ENCODE peak calls at places on chromosomes 16 and 17, in six cellular contexts. C is anterior cingulate cortex; D is HEK293T; U is ovary; O is effector memory CD8-positive, alpha-beta T cell; J is tibial nerve. S is an unnamed sample.

GRCh38 chr17:16872836-16873653 is 98.9 kb downstream of the TNFRSF13B start:
- DNase-seq in C (no peak), D (peak; percentile 77), U (no peak), O (peak; percentile 10), J (no peak), S (peak; percentile 25)

GRCh38 chr17:27530791-27531391 is 74.6 kb downstream of the KSR1 start:
- DNase-seq in C (no peak), D (no peak), U (no peak), O (no peak), J (no peak), S (no peak)

GRCh38 chr16:66028505-66029216 is 337.8 kb upstream of the CDH5 start:
- DNase-seq in C (no peak), D (no peak), U (no peak), O (no peak), J (peak; percentile 45), S (no peak)

GRCh38 chr17:65407017-65407416 is 154.4 kb downstream of the AXIN2 start:
- DNase-seq in C (no peak), D (no peak), U (no peak), O (no peak), J (no peak), S (no peak)

GRCh38 chr17:2804912-2805311 is 8.7 kb downstream of the RAP1GAP2 start:
- DNase-seq in C (no peak), D (no peak), U (no peak), O (no peak), J (no peak), S (no peak)

GRCh38 chr17:28718990-28719433 is 773 bp upstream of the RPL23A start:
- DNase-seq in C (no peak), D (no peak), U (peak; percentile 64), O (no peak), J (no peak), S (no peak)

GRCh38 chr17:56737741-56738161 is 96.0 kb downstream of the C17orf67 start:
- DNase-seq in C (no peak), D (no peak), U (no peak), O (peak; percentile 3), J (no peak), S (no peak)

GRCh38 chr17:42386784-42387183 is 1.5 kb downstream of the STAT3 start:
- DNase-seq in C (no peak), D (no peak), U (no peak), O (no peak), J (no peak), S (no peak)

GRCh38 chr17:945672-946071 is 33.9 kb downstream of the NXN start:
- DNase-seq in C (no peak), D (no peak), U (no peak), O (no peak), J (no peak), S (no peak)

GRCh38 chr16:17947637-17948036 is 388.9 kb downstream of the NPIPA8 start:
- DNase-seq in C (no peak), D (no peak), U (no peak), O (no peak), J (no peak), S (no peak)

GRCh38 chr17:43309505-43310329 is 75.9 kb upstream of the RNU2-1 start:
- DNase-seq in C (no peak), D (no peak), U (no peak), O (no peak), J (peak; percentile 3), S (no peak)

GRCh38 chr16:24509536-24509935 is 29.8 kb upstream of the RBBP6 start:
- DNase-seq in C (no peak), D (no peak), U (no peak), O (no peak), J (no peak), S (no peak)

GRCh38 chr16:66728117-66728787 is 23.2 kb downstream of the DYNC1LI2 start:
- DNase-seq in C (peak; percentile 22), D (peak; percentile 70), U (peak; percentile 44), O (no peak), J (no peak), S (no peak)

GRCh38 chr16:11389631-11390565 is 44.6 kb downstream of the RMI2 start:
- DNase-seq in C (no peak), D (no peak), U (no peak), O (no peak), J (no peak), S (no peak)

GRCh38 chr17:56305017-56305416 is 151.7 kb downstream of the ANKFN1 start:
- DNase-seq in C (no peak), D (no peak), U (no peak), O (no peak), J (no peak), S (no peak)

GRCh38 chr17:27577124-27577761 is 53.7 kb upstream of the LGALS9 start:
- DNase-seq in C (peak; percentile 71), D (no peak), U (no peak), O (no peak), J (no peak), S (no peak)

GRCh38 chr17:66351053-66351452 is 48.6 kb downstream of the PRKCA start:
- DNase-seq in C (no peak), D (no peak), U (no peak), O (no peak), J (no peak), S (no peak)

GRCh38 chr17:28975031-28975430 is 23.7 kb upstream of the PHF12 start:
- DNase-seq in C (no peak), D (no peak), U (no peak), O (no peak), J (no peak), S (no peak)

GRCh38 chr17:7929158-7930029 is at the start of gene KCNAB3:
- DNase-seq in C (peak; percentile 61), D (peak; percentile 23), U (peak; percentile 58), O (peak; percentile 51), J (no peak), S (no peak)

GRCh38 chr17:48456584-48456983 is 26.6 kb upstream of the SKAP1 start:
- DNase-seq in C (no peak), D (no peak), U (no peak), O (no peak), J (no peak), S (no peak)

GRCh38 chr17:41962111-41962510 is 4.5 kb upstream of the CNP start:
- DNase-seq in C (no peak), D (no peak), U (no peak), O (no peak), J (no peak), S (no peak)

GRCh38 chr17:43068570-43069367 is 43.7 kb downstream of the RND2 start:
- DNase-seq in C (no peak), D (no peak), U (no peak), O (no peak), J (no peak), S (no peak)

GRCh38 chr17:35245196-35245486 is 2.3 kb downstream of the SLFN5 start:
- DNase-seq in C (no peak), D (no peak), U (no peak), O (no peak), J (no peak), S (no peak)

GRCh38 chr16:9112166-9112843 is 20.9 kb downstream of the HAPSTR1 start:
- DNase-seq in C (no peak), D (no peak), U (no peak), O (no peak), J (no peak), S (no peak)

GRCh38 chr17:38350035-38350434 is 1.6 kb upstream of the SOCS7 start:
- DNase-seq in C (no peak), D (no peak), U (no peak), O (no peak), J (no peak), S (no peak)

GRCh38 chr16:67917852-67918236 is 13.8 kb downstream of the CTRL start:
- DNase-seq in C (no peak), D (no peak), U (no peak), O (no peak), J (no peak), S (no peak)

GRCh38 chr16:53816211-53816610 is 112.3 kb downstream of the FTO start:
- DNase-seq in C (no peak), D (no peak), U (no peak), O (no peak), J (no peak), S (no peak)

GRCh38 chr17:81711814-81712467 is at the start of gene SLC25A10:
- DNase-seq in C (peak; percentile 53), D (peak; percentile 90), U (peak; percentile 71), O (peak; percentile 58), J (peak; percentile 60), S (peak; percentile 46)

GRCh38 chr16:12021578-12022265 is 45.2 kb downstream of the SNX29 start:
- DNase-seq in C (no peak), D (no peak), U (no peak), O (no peak), J (no peak), S (no peak)

GRCh38 chr17:67239597-67239996 is 5.4 kb downstream of the HELZ start:
- DNase-seq in C (no peak), D (no peak), U (no peak), O (no peak), J (no peak), S (no peak)

GRCh38 chr17:69539274-69539673 is 124.8 kb downstream of the MAP2K6 start:
- DNase-seq in C (no peak), D (no peak), U (no peak), O (no peak), J (no peak), S (no peak)

S was measured in NT2/D1.